ENCODE peak calls at places on chromosomes 7 and 10, in five cellular contexts. B, S, G, O and D are unnamed samples.

GRCh38 chr10:50992972-50993766 is 81.1 kb upstream of the PRKG1 start:
- DNase-seq in B (no peak), S (no peak), G (no peak), O (peak), D (no peak)

GRCh38 chr7:94509264-94509878 is at the start of gene CASD1:
- DNase-seq in B (peak), S (no peak), G (peak), O (peak), D (peak)

GRCh38 chr7:25481891-25482290 is 253.6 kb upstream of the NPVF start:
- DNase-seq in B (no peak), S (no peak), G (no peak), O (no peak), D (no peak)

GRCh38 chr7:66894463-66895080 is 26.5 kb upstream of the TMEM248 start:
- DNase-seq in B (no peak), S (no peak), G (peak), O (peak), D (no peak)

GRCh38 chr10:8042864-8043568 is 11.5 kb upstream of the GATA3 start:
- DNase-seq in B (no peak), S (no peak), G (no peak), O (no peak), D (no peak)

GRCh38 chr10:43943119-43943824 is 294.6 kb upstream of the ZNF32 start:
- DNase-seq in B (no peak), S (no peak), G (no peak), O (no peak), D (no peak)

GRCh38 chr10:71837085-71837827 is 13.8 kb downstream of the PSAP start:
- DNase-seq in B (peak), S (no peak), G (no peak), O (peak), D (no peak)

GRCh38 chr10:100345570-100346330 is 1.3 kb upstream of the SCD start:
- DNase-seq in B (peak), S (peak), G (no peak), O (peak), D (no peak)

GRCh38 chr7:158811461-158811860 is 17.8 kb downstream of the ESYT2 start:
- DNase-seq in B (peak), S (peak), G (peak), O (peak), D (peak)

GRCh38 chr10:46106410-46107255 is 60.6 kb upstream of the MSMB start:
- DNase-seq in B (peak), S (no peak), G (peak), O (peak), D (peak)

GRCh38 chr7:24653316-24654085 is 80.2 kb downstream of the PALS2 start:
- DNase-seq in B (peak), S (no peak), G (no peak), O (no peak), D (no peak)

GRCh38 chr10:97067716-97068391 is 117.9 kb downstream of the SLIT1 start:
- DNase-seq in B (no peak), S (no peak), G (no peak), O (no peak), D (no peak)

GRCh38 chr10:52314822-52315552 is 906 bp downstream of the DKK1 start:
- DNase-seq in B (peak), S (no peak), G (no peak), O (peak), D (no peak)

GRCh38 chr10:4131407-4132215 is 346.6 kb upstream of the KLF6 start:
- DNase-seq in B (peak), S (peak), G (peak), O (peak), D (no peak)

GRCh38 chr10:69883680-69884375 is 82.1 kb downstream of the COL13A1 start:
- DNase-seq in B (no peak), S (no peak), G (no peak), O (no peak), D (no peak)

GRCh38 chr7:156560075-156560474 is 80.5 kb upstream of the RNF32 start:
- DNase-seq in B (peak), S (no peak), G (no peak), O (peak), D (no peak)

GRCh38 chr7:11726251-11727155 is 105.5 kb downstream of the THSD7A start:
- DNase-seq in B (no peak), S (peak), G (no peak), O (peak), D (no peak)

GRCh38 chr7:96330193-96330592 is 8.3 kb upstream of the SLC25A13 start:
- DNase-seq in B (no peak), S (no peak), G (no peak), O (no peak), D (no peak)

GRCh38 chr7:87312215-87312865 is 33.1 kb upstream of the CROT start:
- DNase-seq in B (peak), S (no peak), G (peak), O (peak), D (peak)

GRCh38 chr10:49508249-49508648 is 30.7 kb downstream of the ERCC6 start:
- DNase-seq in B (no peak), S (no peak), G (peak), O (no peak), D (no peak)

GRCh38 chr10:94123253-94123995 is 129.7 kb downstream of the PLCE1 start:
- DNase-seq in B (peak), S (peak), G (no peak), O (peak), D (no peak)

GRCh38 chr7:121341933-121342332 is 13.1 kb downstream of the WNT16 start:
- DNase-seq in B (no peak), S (peak), G (no peak), O (no peak), D (no peak)

GRCh38 chr7:69211739-69212138 is 386.5 kb upstream of the AUTS2 start:
- DNase-seq in B (no peak), S (no peak), G (no peak), O (no peak), D (no peak)

GRCh38 chr10:113704637-113705343 is 25.1 kb downstream of the CASP7 start:
- DNase-seq in B (peak), S (no peak), G (peak), O (peak), D (no peak)

GRCh38 chr10:26438534-26439269 is 561 bp downstream of the APBB1IP start:
- DNase-seq in B (peak), S (no peak), G (peak), O (peak), D (peak)

GRCh38 chr7:132732466-132732865 is 156.2 kb upstream of the PLXNA4 start:
- DNase-seq in B (no peak), S (no peak), G (no peak), O (no peak), D (no peak)

GRCh38 chr10:26840938-26841732 is 19.6 kb downstream of the ABI1 start:
- DNase-seq in B (no peak), S (no peak), G (no peak), O (no peak), D (no peak)

GRCh38 chr7:23662124-23662982 is 17.6 kb upstream of the FAM221A start:
- DNase-seq in B (no peak), S (no peak), G (no peak), O (no peak), D (no peak)

GRCh38 chr10:48414778-48415177 is 108.3 kb downstream of the MAPK8 start:
- DNase-seq in B (no peak), S (no peak), G (no peak), O (peak), D (no peak)

GRCh38 chr7:5773661-5774086 is 7.8 kb downstream of the RNF216 start:
- DNase-seq in B (peak), S (peak), G (peak), O (peak), D (no peak)

GRCh38 chr7:89975577-89975976 is 178.7 kb upstream of the STEAP1 start:
- DNase-seq in B (no peak), S (no peak), G (no peak), O (no peak), D (no peak)

GRCh38 chr7:1028044-1028770 is 16.1 kb upstream of the GPR146 start:
- DNase-seq in B (peak), S (peak), G (peak), O (peak), D (peak)

GRCh38 chr7:150978136-150978789 is at the start of gene KCNH2:
- DNase-seq in B (no peak), S (no peak), G (peak), O (no peak), D (no peak)

GRCh38 chr10:89645742-89646172 is 715 bp upstream of the PANK1 start:
- DNase-seq in B (no peak), S (no peak), G (no peak), O (no peak), D (no peak)

GRCh38 chr10:60235001-60235400 is 154.7 kb downstream of the ANK3 start:
- DNase-seq in B (peak), S (peak), G (no peak), O (peak), D (no peak)

GRCh38 chr10:1142596-1142995 is 86.4 kb downstream of the WDR37 start:
- DNase-seq in B (no peak), S (no peak), G (peak), O (peak), D (no peak)

GRCh38 chr7:10940748-10941358 is 32.8 kb upstream of the PHF14 start:
- DNase-seq in B (no peak), S (no peak), G (peak), O (no peak), D (no peak)